ENCODE peak calls at places on chromosomes 4 and X, in six cellular contexts. S is IMR-90, D is stomach, V is erythroblast, J is HCT116, Q is NB4. E is an unnamed sample.
A peak's percentile ranks its signal among the peaks of the same experiment; 100 is the strongest.

GRCh38 chrX:137565921-137566745 is at the start of gene ZIC3:
- DNase-seq in S (no peak), D (peak; percentile 63), V (peak; percentile 3), J (no peak), Q (no peak), E (no peak)

GRCh38 chr4:76748649-76749048 is 149.3 kb downstream of the SOWAHB start:
- DNase-seq in S (peak; percentile 41), D (peak; percentile 57), V (peak; percentile 15), J (no peak), Q (peak; percentile 41), E (no peak)

GRCh38 chr4:139692300-139693012 is 26.8 kb downstream of the MGST2 start:
- DNase-seq in S (no peak), D (no peak), V (peak; percentile 26), J (no peak), Q (peak; percentile 17), E (no peak)

GRCh38 chr4:84964995-84965557 is 1.4 kb downstream of the WDFY3 start:
- DNase-seq in S (no peak), D (no peak), V (no peak), J (no peak), Q (no peak), E (no peak)

GRCh38 chr4:80173387-80173786 is 23.9 kb upstream of the PRDM8 start:
- DNase-seq in S (peak; percentile 88), D (no peak), V (no peak), J (no peak), Q (peak; percentile 73), E (no peak)

GRCh38 chr4:59597536-59598232 is 1602.4 kb upstream of the ADGRL3 start:
- DNase-seq in S (no peak), D (no peak), V (no peak), J (no peak), Q (no peak), E (no peak)

GRCh38 chrX:24080670-24081069 is 25.9 kb downstream of the EIF2S3 start:
- DNase-seq in S (no peak), D (no peak), V (no peak), J (no peak), Q (no peak), E (no peak)

GRCh38 chrX:45771560-45772340 is 571.1 kb upstream of the DIPK2B start:
- DNase-seq in S (peak; percentile 80), D (peak; percentile 47), V (peak; percentile 0), J (no peak), Q (peak; percentile 71), E (no peak)

GRCh38 chrX:1462596-1463251 is 10.0 kb upstream of the ASMTL start:
- DNase-seq in S (peak; percentile 64), D (peak; percentile 21), V (peak; percentile 61), J (no peak), Q (no peak), E (peak; percentile 87)

DNA sequence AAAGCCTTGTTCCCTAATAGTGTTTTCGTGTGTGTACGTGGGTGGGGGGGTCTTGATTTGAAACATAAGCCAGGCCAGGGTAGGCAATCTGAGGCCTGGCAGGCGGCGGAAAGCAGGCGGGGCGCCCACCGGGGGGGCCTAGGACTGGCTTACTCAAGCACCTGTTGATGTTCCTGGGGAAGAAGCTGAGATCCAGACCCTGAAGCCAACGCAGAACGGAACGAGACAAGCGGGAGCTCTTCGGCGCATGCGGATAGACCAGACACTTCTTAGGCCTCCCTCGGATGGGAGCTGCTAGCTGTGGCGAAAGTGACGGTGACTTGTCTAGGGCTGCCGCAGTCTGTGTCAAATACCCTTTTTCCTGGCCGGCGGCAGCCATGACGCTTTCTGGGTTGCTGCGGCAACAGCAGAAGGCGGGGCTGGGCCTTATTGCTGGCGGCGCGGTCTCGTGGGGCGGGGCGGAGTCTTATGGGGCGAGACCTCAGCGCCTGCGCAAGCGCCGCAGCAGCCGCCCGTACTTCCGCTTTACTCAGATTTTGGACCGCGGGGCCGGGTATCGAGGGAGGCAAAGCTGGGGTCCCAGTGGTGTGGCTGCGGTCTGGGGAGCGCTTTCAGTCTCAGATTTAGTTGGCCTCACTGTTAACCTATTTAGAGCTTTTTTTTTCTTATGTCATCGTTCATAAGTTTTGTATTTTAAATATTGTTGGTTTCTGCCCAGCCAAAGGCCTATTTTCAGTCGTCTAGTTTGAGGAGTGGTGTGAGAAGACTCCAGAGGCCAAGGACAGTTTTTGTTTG is at the start of gene SPATA4:
- DNase-seq in S (peak; percentile 89), D (peak; percentile 95), V (peak; percentile 94), J (peak; percentile 73), Q (peak; percentile 90), E (peak; percentile 90)
- TF ChIP-seq POLR2A in S (peak; percentile 81), D (no peak), V (peak; percentile 54), J (peak; percentile 41), Q (no peak), E (no peak)

DNA sequence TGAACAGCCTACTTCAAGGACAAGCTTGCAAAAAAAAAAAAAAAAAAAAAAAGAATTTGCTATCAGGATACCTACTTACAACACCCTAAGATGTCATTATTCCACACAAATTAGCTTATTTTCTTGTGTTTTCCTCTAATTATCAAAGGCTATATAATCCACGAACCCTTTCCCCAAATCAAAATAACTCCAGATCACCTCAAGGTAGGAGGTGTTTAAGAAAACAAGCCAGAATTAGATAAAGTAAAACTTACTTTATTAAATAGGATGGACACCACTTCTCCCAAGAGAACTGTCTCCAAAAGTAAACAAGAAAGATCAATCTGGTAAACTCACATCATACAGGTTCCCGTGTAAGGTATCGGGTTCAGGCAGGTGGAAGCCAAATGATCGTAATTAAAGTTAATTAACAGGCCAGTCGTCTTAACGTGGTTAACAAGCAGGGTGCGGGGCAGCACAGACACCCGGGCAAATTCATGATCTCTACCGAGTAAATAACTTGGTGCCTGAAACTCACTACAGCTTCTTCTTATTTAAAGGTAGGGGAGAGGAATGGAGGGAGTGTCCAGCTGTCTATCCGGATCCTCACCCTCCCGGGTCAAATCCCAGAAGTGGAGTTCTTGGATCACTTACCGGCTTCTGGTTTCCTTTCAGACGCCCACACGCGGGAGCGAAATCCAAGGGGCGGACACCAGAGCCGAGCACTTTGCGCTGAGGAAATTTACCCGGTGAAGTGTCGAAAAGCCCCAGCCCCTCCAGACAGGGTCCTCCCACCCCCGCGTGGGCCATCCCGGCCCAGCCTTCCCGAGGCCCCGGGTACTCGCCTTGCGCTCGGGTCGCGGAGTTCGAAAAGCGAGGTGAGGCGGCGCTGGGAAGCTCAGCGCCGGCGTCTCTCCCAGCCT is 708 bp downstream of the ARAP2 start:
- DNase-seq in S (peak; percentile 1), D (peak; percentile 38), V (peak; percentile 67), J (no peak), Q (no peak), E (no peak)
- TF ChIP-seq POLR2A in S (no peak), D (no peak), V (no peak), J (no peak), Q (no peak), E (no peak)

DNA sequence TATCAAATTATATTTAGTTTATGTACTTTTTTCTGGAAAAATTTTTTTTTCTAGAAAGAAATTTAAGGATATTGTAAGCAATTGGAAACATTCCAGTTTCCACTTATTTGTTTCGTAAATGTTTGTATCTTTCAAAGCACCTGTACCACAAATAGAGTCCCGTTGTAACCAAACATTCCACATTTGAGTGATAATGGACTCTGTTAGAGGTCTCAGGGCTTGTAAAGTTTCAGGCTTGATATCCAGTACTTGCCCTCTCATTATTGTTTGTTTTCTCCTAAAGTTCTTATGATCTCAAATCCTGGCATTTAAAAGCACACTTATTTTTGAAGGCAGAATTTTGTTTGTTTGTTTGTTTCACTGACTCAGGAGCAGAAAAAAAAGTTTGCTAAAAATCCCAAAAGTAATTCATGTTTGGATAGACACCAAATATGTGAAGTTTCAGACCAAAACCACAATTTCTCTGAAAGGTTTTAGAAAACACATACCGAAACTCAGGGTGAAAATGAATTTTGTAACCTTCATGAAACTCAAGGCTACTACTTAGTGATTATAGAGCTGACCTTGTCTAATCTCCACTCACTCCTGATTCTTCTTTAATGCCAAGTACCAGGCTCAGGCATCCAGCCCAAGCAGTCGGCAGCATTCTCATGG is 5.7 kb upstream of the TMEM192 start:
- DNase-seq in S (no peak), D (no peak), V (no peak), J (no peak), Q (no peak), E (no peak)
- TF ChIP-seq POLR2A in S (no peak), D (no peak), V (no peak), J (no peak), Q (no peak), E (no peak)

GRCh38 chrX:71214604-71215334 is 8.3 kb upstream of the GJB1 start:
- DNase-seq in S (no peak), D (peak; percentile 70), V (no peak), J (no peak), Q (no peak), E (no peak)
- TF ChIP-seq POLR2A in S (no peak), D (no peak), V (no peak), J (no peak), Q (no peak), E (no peak)

GRCh38 chr4:42656986-42657792 is at the start of gene ATP8A1:
- DNase-seq in S (peak; percentile 68), D (peak; percentile 95), V (peak; percentile 95), J (peak; percentile 51), Q (peak; percentile 96), E (no peak)
- TF ChIP-seq POLR2A in S (no peak), D (no peak), V (peak; percentile 79), J (peak; percentile 64), Q (peak; percentile 90), E (peak; percentile 37)